ENCODE peak calls at places on chromosome 10, in ten cellular contexts. V is T-helper 2 cell; Q is stimulated activated CD4-positive, alpha-beta T cell treated with anti-CD3 and anti-CD28 coated beads, Interleukin-4, amount 100 ng/mL, for 24 hours; T is CD4-positive, alpha-beta T cell; K is esophagus muscularis mucosa; M is stromal cell of bone marrow; E is cardiac fibroblast; N is mesendoderm; D is CD4-positive, CD25-positive, alpha-beta regulatory T cell; O is activated CD4-positive, alpha-beta T cell treated with anti-CD3 and anti-CD28 coated beads, Interleukin-2, amount 10 ng/mL, durations not matched to agents 7 days and 5 days. H is an unnamed sample.

GRCh38 chr10:100912013-100912608 is 652 bp upstream of the SLF2 start:
- DNase-seq in V (no peak), Q (no peak), T (no peak), K (no peak), M (no peak), E (no peak), N (peak), D (no peak), O (no peak), H (no peak)

GRCh38 chr10:34280599-34281374 is 534.3 kb downstream of the PARD3 start:
- DNase-seq in V (no peak), Q (peak), T (no peak), K (no peak), M (peak), E (peak), N (peak), D (no peak), O (no peak), H (peak)

GRCh38 chr10:126420571-126421275 is 32.4 kb upstream of the ADAM12 start:
- DNase-seq in V (no peak), Q (no peak), T (no peak), K (no peak), M (no peak), E (peak), N (no peak), D (no peak), O (no peak), H (peak)

GRCh38 chr10:33665512-33665911 is 331.0 kb upstream of the NRP1 start:
- DNase-seq in V (no peak), Q (no peak), T (no peak), K (no peak), M (no peak), E (peak), N (no peak), D (no peak), O (no peak), H (no peak)

GRCh38 chr10:60797200-60797599 is 18.9 kb downstream of the CDK1 start:
- DNase-seq in V (no peak), Q (no peak), T (no peak), K (no peak), M (no peak), E (no peak), N (no peak), D (no peak), O (no peak), H (no peak)

GRCh38 chr10:93160829-93161228 is 87.1 kb downstream of the CYP26A1 start:
- DNase-seq in V (no peak), Q (no peak), T (no peak), K (no peak), M (peak), E (peak), N (no peak), D (no peak), O (no peak), H (peak)

GRCh38 chr10:34119456-34119855 is 695.6 kb downstream of the PARD3 start:
- DNase-seq in V (no peak), Q (no peak), T (no peak), K (peak), M (no peak), E (no peak), N (no peak), D (no peak), O (no peak), H (no peak)

GRCh38 chr10:100707261-100707848 is 38.0 kb upstream of the PAX2 start:
- DNase-seq in V (no peak), Q (no peak), T (no peak), K (no peak), M (no peak), E (no peak), N (no peak), D (no peak), O (no peak), H (no peak)

GRCh38 chr10:78859769-78860168 is 209.0 kb upstream of the ZMIZ1 start:
- DNase-seq in V (no peak), Q (no peak), T (no peak), K (no peak), M (no peak), E (no peak), N (no peak), D (no peak), O (no peak), H (no peak)

GRCh38 chr10:24278519-24278889 is 69.6 kb downstream of the KIAA1217 start:
- DNase-seq in V (no peak), Q (no peak), T (no peak), K (no peak), M (no peak), E (peak), N (no peak), D (no peak), O (no peak), H (no peak)